ENCODE peak calls at places on chromosomes 16 and 17, in ten cellular contexts. C, A, T, V, L, N, Z, Q, F and O are unnamed samples.

GRCh38 chr17:77478899-77479298 is 338.1 kb downstream of the SEC14L1 start:
- DNase-seq in C (no peak), A (no peak), T (no peak), V (no peak), L (no peak), N (peak; percentile 24), Z (no peak), Q (peak; percentile 64), F (no peak), O (peak; percentile 77)

GRCh38 chr16:106623-107324 is 28.7 kb downstream of the MPG start:
- DNase-seq in C (peak; percentile 91), A (peak; percentile 73), T (peak; percentile 90), V (peak; percentile 76), L (peak; percentile 84), N (peak; percentile 89), Z (peak; percentile 34), Q (no peak), F (no peak), O (peak; percentile 84)

GRCh38 chr17:34811561-34811960 is 149.7 kb downstream of the CCT6B start:
- DNase-seq in C (no peak), A (no peak), T (no peak), V (no peak), L (no peak), N (no peak), Z (no peak), Q (no peak), F (no peak), O (no peak)

GRCh38 chr16:22764662-22765302 is 49.2 kb upstream of the HS3ST2 start:
- DNase-seq in C (no peak), A (no peak), T (no peak), V (no peak), L (no peak), N (peak; percentile 20), Z (no peak), Q (no peak), F (no peak), O (no peak)

GRCh38 chr17:76027159-76027839 is at the start of gene EVPL:
- DNase-seq in C (no peak), A (peak; percentile 91), T (no peak), V (no peak), L (no peak), N (no peak), Z (peak; percentile 32), Q (no peak), F (no peak), O (no peak)

GRCh38 chr16:27446721-27447120 is 44.7 kb downstream of the IL21R start:
- DNase-seq in C (no peak), A (peak; percentile 25), T (no peak), V (no peak), L (no peak), N (no peak), Z (no peak), Q (no peak), F (peak; percentile 55), O (no peak)

GRCh38 chr16:4392382-4393242 is 21.0 kb downstream of the VASN start:
- DNase-seq in C (peak; percentile 64), A (no peak), T (peak; percentile 66), V (no peak), L (peak; percentile 93), N (peak; percentile 68), Z (no peak), Q (peak; percentile 87), F (no peak), O (peak; percentile 87)

GRCh38 chr17:3974980-3975379 is 10.7 kb upstream of the ATP2A3 start:
- DNase-seq in C (no peak), A (no peak), T (no peak), V (no peak), L (no peak), N (no peak), Z (no peak), Q (no peak), F (peak; percentile 22), O (no peak)

GRCh38 chr16:58264961-58265479 is 29.8 kb downstream of the PRSS54 start:
- DNase-seq in C (peak; percentile 67), A (peak; percentile 57), T (peak; percentile 56), V (peak; percentile 63), L (peak; percentile 59), N (no peak), Z (peak; percentile 75), Q (no peak), F (no peak), O (peak; percentile 81)

GRCh38 chr16:69482410-69482951 is 58.1 kb downstream of the CYB5B start:
- DNase-seq in C (peak; percentile 88), A (peak; percentile 22), T (peak; percentile 93), V (peak; percentile 29), L (peak; percentile 90), N (peak; percentile 15), Z (no peak), Q (peak; percentile 60), F (no peak), O (peak; percentile 57)

GRCh38 chr16:69478685-69479084 is 54.3 kb downstream of the CYB5B start:
- DNase-seq in C (no peak), A (no peak), T (no peak), V (no peak), L (no peak), N (no peak), Z (no peak), Q (no peak), F (no peak), O (no peak)

GRCh38 chr16:69479806-69480205 is 55.4 kb downstream of the CYB5B start:
- DNase-seq in C (no peak), A (no peak), T (no peak), V (no peak), L (no peak), N (no peak), Z (no peak), Q (no peak), F (no peak), O (peak; percentile 56)

GRCh38 chr16:69483611-69484010 is 59.2 kb downstream of the CYB5B start:
- DNase-seq in C (no peak), A (no peak), T (no peak), V (no peak), L (peak; percentile 48), N (peak; percentile 80), Z (no peak), Q (no peak), F (no peak), O (no peak)

DNA sequence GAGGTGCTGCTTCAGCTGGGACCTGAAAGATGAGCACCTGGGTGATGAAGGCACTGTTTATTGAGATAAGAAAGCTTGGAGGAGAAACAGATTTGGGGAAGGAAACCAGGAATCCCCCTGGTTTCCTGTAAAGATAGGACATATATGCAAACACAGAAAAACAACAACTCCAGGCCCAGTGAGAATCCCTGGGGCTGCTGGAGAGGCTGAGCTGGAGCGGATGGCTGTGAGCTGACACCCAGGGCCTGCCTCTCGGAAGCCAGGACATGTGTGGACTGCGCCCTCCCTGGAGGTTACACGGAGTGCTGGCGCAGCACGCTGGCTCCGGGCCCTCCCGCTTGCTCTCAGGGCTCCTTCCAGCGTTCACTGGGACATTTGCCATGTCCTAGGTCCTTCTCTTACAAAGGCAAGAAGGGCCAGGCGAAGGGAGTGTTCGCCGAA is 57.5 kb downstream of the CYB5B start:
- DNase-seq in C (peak; percentile 76), A (peak; percentile 45), T (peak; percentile 85), V (peak; percentile 29), L (peak; percentile 89), N (no peak), Z (no peak), Q (peak; percentile 88), F (peak; percentile 83), O (peak; percentile 77)
- TF ChIP-seq CTCF in C (peak; percentile 18), A (no peak), T (peak; percentile 14), V (no peak), L (peak; percentile 22), N (no peak), Z (no peak), Q (no peak), F (no peak), O (peak; percentile 25)

GRCh38 chr17:16916557-16916920 is 55.4 kb downstream of the TNFRSF13B start:
- DNase-seq in C (no peak), A (no peak), T (no peak), V (no peak), L (no peak), N (no peak), Z (no peak), Q (no peak), F (no peak), O (no peak)
- H3K4me3 ChIP-seq in C (no peak overlapping the region), A (no peak overlapping the region), T (no peak overlapping the region), V (no peak overlapping the region), L (no peak overlapping the region), N (no peak overlapping the region), Z (no peak overlapping the region), Q (no peak overlapping the region), F (no peak overlapping the region), O (no peak overlapping the region)

DNA sequence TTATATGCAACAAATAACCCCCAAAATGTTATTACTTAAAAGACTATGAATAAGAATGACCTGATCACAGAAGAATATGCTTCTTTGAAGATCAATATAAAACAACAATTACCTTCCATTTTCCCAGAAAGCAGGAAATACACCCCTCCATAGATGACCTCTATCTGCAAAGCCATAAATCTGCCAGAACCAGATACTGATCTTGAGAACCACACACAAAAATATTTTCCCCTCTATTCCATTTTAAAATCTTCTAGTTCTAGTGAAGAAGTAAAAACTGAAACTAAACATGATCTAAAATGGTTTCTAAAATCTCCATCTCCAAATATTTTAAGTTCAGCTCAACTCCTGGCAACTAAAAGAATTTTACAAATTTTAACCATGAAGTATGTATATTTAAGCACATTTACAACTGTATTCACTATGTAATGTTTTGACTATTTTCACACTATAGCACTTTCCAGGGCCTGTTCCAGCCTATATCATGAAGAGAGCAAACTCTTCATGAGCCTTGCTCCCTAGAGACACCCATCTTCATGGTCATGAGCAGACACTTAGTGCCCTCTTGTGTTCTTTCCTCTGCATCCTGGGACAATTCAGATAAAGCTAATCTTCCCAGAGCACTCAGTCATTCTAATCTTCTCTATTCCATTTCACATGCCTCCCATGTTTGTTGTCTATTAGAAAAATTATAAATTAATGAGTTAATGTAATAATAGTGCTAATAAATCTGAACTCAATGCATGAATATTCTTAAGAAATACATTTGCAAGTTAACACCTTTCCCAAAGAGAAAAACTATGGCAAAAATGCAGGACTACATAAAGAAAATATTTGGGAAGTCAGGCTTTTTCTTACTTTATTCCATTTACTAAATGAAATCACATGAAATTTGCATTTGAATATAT is 87.0 kb downstream of the HELZ start:
- DNase-seq in C (peak; percentile 76), A (peak; percentile 19), T (peak; percentile 63), V (peak; percentile 41), L (peak; percentile 41), N (peak; percentile 9), Z (no peak), Q (no peak), F (no peak), O (peak; percentile 54)
- TF ChIP-seq CTCF in C (peak; percentile 24), A (no peak), T (peak; percentile 35), V (peak; percentile 57), L (peak; percentile 47), N (peak; percentile 18), Z (no peak), Q (no peak), F (peak; percentile 34), O (peak; percentile 52)

DNA sequence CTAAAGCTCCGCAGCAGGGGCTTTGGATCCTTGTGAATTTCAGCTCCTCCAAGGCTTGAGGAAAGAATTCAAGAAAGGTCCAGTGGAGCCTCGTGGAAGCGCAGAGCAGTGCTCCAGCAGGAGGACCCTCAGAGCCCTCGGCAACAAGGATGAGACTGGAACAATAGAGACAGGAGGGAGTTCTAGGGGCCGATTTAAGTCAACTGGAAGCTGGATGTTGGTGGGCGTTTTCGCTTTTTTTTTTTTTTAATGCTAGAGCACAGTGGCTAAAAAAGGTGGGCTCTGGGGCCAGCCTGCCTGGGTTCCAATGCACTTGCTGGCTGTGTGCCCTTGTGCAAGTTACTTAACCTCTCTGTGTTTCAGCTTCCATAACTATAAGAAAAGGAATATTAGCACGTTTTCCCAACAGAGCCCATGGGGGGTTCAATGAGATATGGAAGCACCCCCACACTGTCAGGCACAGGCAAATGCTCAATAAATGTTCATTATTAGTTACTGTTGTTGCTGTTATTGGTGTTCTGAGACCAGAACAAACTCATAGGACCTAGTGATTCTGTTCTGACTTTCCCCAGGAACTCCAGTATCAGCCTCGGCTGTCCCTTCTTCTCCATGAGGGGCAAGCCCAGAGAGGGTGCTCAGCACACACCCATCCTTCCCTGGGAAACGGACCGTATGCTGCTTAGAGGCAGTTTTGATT is 5.3 kb upstream of the CBX8 start:
- DNase-seq in C (no peak), A (no peak), T (no peak), V (no peak), L (no peak), N (peak; percentile 41), Z (no peak), Q (no peak), F (no peak), O (no peak)
- H3K4me3 ChIP-seq in C (no peak overlapping the region), A (no peak overlapping the region), T (no peak overlapping the region), V (no peak overlapping the region), L (no peak overlapping the region), N (no peak overlapping the region), Z (no peak overlapping the region), Q (no peak overlapping the region), F (no peak overlapping the region), O (no peak overlapping the region)